ENCODE peak calls at places on chromosomes 12 and 14, in nine cellular contexts. F, T, U, P, S, Q, V, L and K are unnamed samples.
A peak's percentile ranks its signal among the peaks of the same experiment; 100 is the strongest.

GRCh38 chr12:100156731-100157426 is 14.2 kb upstream of the BLTP3B start:
- DNase-seq in F (no peak), T (no peak), U (no peak), P (no peak), S (no peak), Q (no peak), V (no peak), L (no peak), K (no peak)

GRCh38 chr12:92968201-92968813 is 39.2 kb upstream of the EEA1 start:
- DNase-seq in F (no peak), T (no peak), U (no peak), P (no peak), S (no peak), Q (no peak), V (no peak), L (no peak), K (no peak)

GRCh38 chr14:36820111-36820709 is 158.6 kb downstream of the PAX9 start:
- DNase-seq in F (no peak), T (no peak), U (no peak), P (no peak), S (no peak), Q (no peak), V (no peak), L (no peak), K (no peak)

GRCh38 chr14:58731465-58732330 is 93.9 kb downstream of the DACT1 start:
- DNase-seq in F (no peak), T (peak; percentile 100), U (no peak), P (peak; percentile 93), S (no peak), Q (no peak), V (no peak), L (no peak), K (no peak)

GRCh38 chr12:450438-450837 is 9.3 kb upstream of the B4GALNT3 start:
- DNase-seq in F (no peak), T (no peak), U (no peak), P (no peak), S (no peak), Q (no peak), V (no peak), L (no peak), K (no peak)

GRCh38 chr12:2669560-2669959 is 125.2 kb upstream of the FKBP4 start:
- DNase-seq in F (no peak), T (no peak), U (no peak), P (no peak), S (no peak), Q (no peak), V (no peak), L (no peak), K (no peak)

GRCh38 chr12:115232455-115233156 is 548.6 kb upstream of the TBX3 start:
- DNase-seq in F (no peak), T (peak; percentile 61), U (no peak), P (peak; percentile 51), S (no peak), Q (no peak), V (peak; percentile 34), L (no peak), K (no peak)

GRCh38 chr12:113259499-113259953 is 38.3 kb downstream of the TPCN1 start:
- DNase-seq in F (peak; percentile 94), T (no peak), U (peak; percentile 91), P (no peak), S (no peak), Q (peak; percentile 88), V (peak; percentile 86), L (peak; percentile 81), K (peak; percentile 38)

GRCh38 chr14:69005432-69006148 is 26.5 kb upstream of the ACTN1 start:
- DNase-seq in F (peak; percentile 85), T (peak; percentile 98), U (peak; percentile 81), P (peak; percentile 72), S (peak; percentile 71), Q (peak; percentile 84), V (peak; percentile 51), L (peak; percentile 91), K (peak; percentile 68)

GRCh38 chr14:52272375-52272774 is 4.9 kb downstream of the PTGDR start:
- DNase-seq in F (no peak), T (no peak), U (no peak), P (no peak), S (no peak), Q (no peak), V (no peak), L (no peak), K (no peak)
- TF ChIP-seq CTCF in F (no peak), T (peak; percentile 48), U (no peak), P (peak; percentile 48), S (peak; percentile 44), Q (no peak), V (peak; percentile 22), L (peak; percentile 25), K (no peak)

GRCh38 chr12:132942611-132943010 is 13.5 kb downstream of the ZNF605 start:
- DNase-seq in F (no peak), T (no peak), U (no peak), P (no peak), S (no peak), Q (no peak), V (no peak), L (no peak), K (no peak)

GRCh38 chr12:132941336-132941954 is 14.7 kb downstream of the ZNF605 start:
- DNase-seq in F (no peak), T (no peak), U (no peak), P (no peak), S (no peak), Q (no peak), V (no peak), L (no peak), K (no peak)

GRCh38 chr12:132937476-132937875 is 18.6 kb downstream of the ZNF605 start:
- DNase-seq in F (no peak), T (no peak), U (no peak), P (no peak), S (no peak), Q (no peak), V (no peak), L (no peak), K (no peak)

GRCh38 chr12:132936163-132936562 is 19.9 kb downstream of the ZNF605 start:
- DNase-seq in F (no peak), T (no peak), U (no peak), P (no peak), S (no peak), Q (no peak), V (no peak), L (no peak), K (no peak)

DNA sequence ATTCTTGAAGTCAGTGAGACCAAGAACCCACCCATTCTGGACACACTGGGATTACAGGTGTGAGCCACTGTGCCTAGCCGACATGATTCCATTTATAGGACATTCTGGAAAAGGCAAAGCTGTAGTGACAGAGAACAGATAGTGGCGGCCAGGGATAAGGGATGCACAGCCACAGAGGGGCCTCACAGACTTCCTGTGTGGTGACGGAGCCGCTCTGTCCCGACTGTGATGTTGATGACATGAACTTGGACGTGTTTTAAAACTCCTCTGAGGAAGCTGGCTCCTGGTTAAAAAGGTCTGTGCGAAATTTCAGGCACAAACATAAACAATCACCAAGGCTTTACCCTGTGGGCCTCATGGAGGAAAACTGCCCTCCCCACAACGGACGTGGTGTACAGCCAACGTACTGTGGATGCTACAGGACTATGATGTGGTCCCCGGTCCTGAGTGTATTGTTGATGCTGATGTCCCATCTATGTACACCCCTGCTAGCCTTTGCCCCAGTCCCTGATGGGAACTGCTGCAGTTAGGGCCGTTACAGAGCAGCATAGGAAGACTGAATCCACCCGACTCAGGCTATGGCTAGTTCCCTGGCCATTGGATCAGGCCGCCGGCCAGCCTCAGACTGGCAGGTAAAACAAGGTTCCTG is 15.9 kb downstream of the ZNF605 start:
- DNase-seq in F (no peak), T (no peak), U (no peak), P (no peak), S (no peak), Q (no peak), V (no peak), L (no peak), K (no peak)
- H3K9me3 ChIP-seq in F (peaks cover 48% of the 10 kb centered on the region), T (peaks cover 9% of the 10 kb centered on the region), U (peaks cover 6% of the 10 kb centered on the region), P (peaks cover 78% of the 10 kb centered on the region), S (peaks cover 10% of the 10 kb centered on the region), Q (peaks cover 91% of the 10 kb centered on the region), V (peaks cover 5% of the 10 kb centered on the region), L (peaks cover 70% of the 10 kb centered on the region), K (peaks cover 90% of the 10 kb centered on the region)

GRCh38 chr14:75880512-75880911 is 101.3 kb downstream of the TGFB3 start:
- DNase-seq in F (no peak), T (no peak), U (no peak), P (no peak), S (no peak), Q (no peak), V (no peak), L (no peak), K (no peak)
- TF ChIP-seq CTCF in F (no peak), T (no peak), U (no peak), P (no peak), S (no peak), Q (no peak), V (no peak), L (no peak), K (no peak)

GRCh38 chr14:52267501-52268190 is at the start of gene PTGDR:
- DNase-seq in F (no peak), T (peak; percentile 24), U (no peak), P (no peak), S (peak; percentile 10), Q (peak; percentile 35), V (no peak), L (no peak), K (peak; percentile 83)

GRCh38 chr14:52266782-52267181 is 716 bp upstream of the PTGDR start:
- DNase-seq in F (no peak), T (peak; percentile 47), U (no peak), P (no peak), S (no peak), Q (peak; percentile 27), V (no peak), L (no peak), K (no peak)

GRCh38 chr14:52269100-52269499 is 1.6 kb downstream of the PTGDR start:
- DNase-seq in F (no peak), T (no peak), U (no peak), P (no peak), S (no peak), Q (no peak), V (no peak), L (no peak), K (no peak)

GRCh38 chr14:52266179-52266578 is 1.3 kb upstream of the PTGDR start:
- DNase-seq in F (no peak), T (peak; percentile 66), U (no peak), P (no peak), S (no peak), Q (peak; percentile 75), V (no peak), L (peak; percentile 81), K (no peak)

DNA sequence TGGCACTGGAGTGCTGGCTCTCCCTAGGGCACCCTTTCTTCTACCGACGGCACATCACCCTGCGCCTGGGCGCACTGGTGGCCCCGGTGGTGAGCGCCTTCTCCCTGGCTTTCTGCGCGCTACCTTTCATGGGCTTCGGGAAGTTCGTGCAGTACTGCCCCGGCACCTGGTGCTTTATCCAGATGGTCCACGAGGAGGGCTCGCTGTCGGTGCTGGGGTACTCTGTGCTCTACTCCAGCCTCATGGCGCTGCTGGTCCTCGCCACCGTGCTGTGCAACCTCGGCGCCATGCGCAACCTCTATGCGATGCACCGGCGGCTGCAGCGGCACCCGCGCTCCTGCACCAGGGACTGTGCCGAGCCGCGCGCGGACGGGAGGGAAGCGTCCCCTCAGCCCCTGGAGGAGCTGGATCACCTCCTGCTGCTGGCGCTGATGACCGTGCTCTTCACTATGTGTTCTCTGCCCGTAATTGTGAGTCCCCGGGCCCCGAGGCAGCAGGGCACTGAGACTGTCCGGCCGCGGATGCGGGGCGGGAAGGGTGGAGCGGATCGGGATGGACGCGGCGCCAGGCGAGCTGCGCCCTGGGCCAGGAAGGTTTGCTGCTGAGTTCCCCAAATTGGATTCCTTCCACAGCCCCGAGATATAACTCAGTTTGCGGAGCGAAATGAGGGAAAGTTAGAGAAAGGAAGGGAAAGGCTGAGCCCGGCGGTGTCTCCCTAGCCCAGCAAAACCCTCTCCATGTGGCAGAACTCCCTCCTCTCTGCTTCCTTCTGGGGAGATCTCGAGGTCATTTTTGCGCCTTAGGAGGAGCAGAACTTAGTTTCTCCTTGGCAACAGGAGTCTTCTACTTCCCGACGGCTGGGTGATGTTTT is 928 bp downstream of the PTGDR start:
- DNase-seq in F (peak; percentile 60), T (peak; percentile 35), U (no peak), P (no peak), S (no peak), Q (no peak), V (peak; percentile 11), L (no peak), K (no peak)
- H3K9me3 ChIP-seq in F (no peaks in the 10 kb centered on the region), T (no peaks in the 10 kb centered on the region), U (no peaks in the 10 kb centered on the region), P (no peaks in the 10 kb centered on the region), S (no peaks in the 10 kb centered on the region), Q (no peaks in the 10 kb centered on the region), V (no peaks in the 10 kb centered on the region), L (no peaks in the 10 kb centered on the region), K (no peaks in the 10 kb centered on the region)